ENCODE peak calls at places on chromosomes 12 and 14, in nine cellular contexts. F is lung, S is lower leg skin, R is psoas muscle, N is GM12865, H is pancreas, W is left ventricle myocardium inferior, B is brain microvascular endothelial cell, P is bronchial epithelial cell. C is an unnamed sample.

GRCh38 chr12:1529862-1530591 is 64.4 kb downstream of the FBXL14 start:
- DNase-seq in H (no peak), W (peak), F (no peak), N (peak), B (no peak), S (peak), R (peak), P (no peak), C (peak)

GRCh38 chr14:47392351-47392750 is 283.1 kb downstream of the MDGA2 start:
- DNase-seq in W (no peak), H (no peak), B (peak), N (no peak), F (no peak), P (no peak), R (no peak), S (no peak), C (no peak)

GRCh38 chr14:74501135-74501614 is 7.6 kb downstream of the ISCA2 start:
- DNase-seq in B (peak), N (no peak), R (peak), W (peak), H (peak), P (peak), S (peak), F (peak), C (no peak)

GRCh38 chr14:34302654-34303053 is 159.4 kb downstream of the SPTSSA start:
- DNase-seq in H (peak), F (no peak), R (no peak), S (no peak), P (no peak), N (no peak), B (no peak), W (no peak), C (no peak)

GRCh38 chr12:122740351-122740750 is 9.7 kb upstream of the HCAR1 start:
- DNase-seq in B (no peak), H (no peak), F (no peak), S (peak), R (no peak), W (no peak), P (no peak), N (no peak), C (no peak)

GRCh38 chr14:69043007-69043444 is 63.9 kb upstream of the ACTN1 start:
- DNase-seq in W (peak), N (no peak), S (peak), F (peak), P (no peak), R (peak), H (peak), B (no peak), C (no peak)

GRCh38 chr14:68135566-68135965 is 316.0 kb downstream of the RAD51B start:
- DNase-seq in R (no peak), P (peak), N (no peak), W (no peak), B (no peak), S (no peak), H (no peak), F (no peak), C (no peak)

GRCh38 chr14:73747386-73748211 is 33.4 kb upstream of the PNMA1 start:
- DNase-seq in W (no peak), B (no peak), S (no peak), P (no peak), F (no peak), R (no peak), H (no peak), N (peak), C (no peak)

GRCh38 chr14:54562334-54562733 is 4.6 kb upstream of the SAMD4A start:
- DNase-seq in W (no peak), S (no peak), F (no peak), R (no peak), H (no peak), N (no peak), P (no peak), B (peak), C (no peak)

GRCh38 chr14:73599494-73599893 is 7.8 kb downstream of the ACOT4 start:
- DNase-seq in F (no peak), P (no peak), H (no peak), S (no peak), W (no peak), R (no peak), N (no peak), B (no peak), C (no peak)

GRCh38 chr14:92328664-92329255 is 5.8 kb downstream of the SLC24A4 start:
- DNase-seq in P (no peak), B (no peak), F (no peak), W (no peak), N (no peak), H (no peak), R (no peak), S (no peak), C (no peak)

GRCh38 chr12:57094194-57095160 is 5.6 kb downstream of the NAB2 start:
- DNase-seq in B (no peak), H (no peak), F (no peak), N (no peak), P (no peak), S (peak), R (no peak), W (no peak), C (peak)

GRCh38 chr12:26122681-26123481 is 2.0 kb downstream of the BHLHE41 start:
- DNase-seq in F (peak), H (peak), N (peak), B (peak), P (peak), S (peak), R (peak), W (peak), C (peak)

GRCh38 chr14:60095781-60096450 is 4.2 kb downstream of the PCNX4 start:
- DNase-seq in P (peak), N (no peak), R (no peak), H (no peak), F (no peak), S (no peak), B (peak), W (no peak), C (no peak)

GRCh38 chr14:66746316-66747006 is 238.5 kb downstream of the GPHN start:
- DNase-seq in S (no peak), R (no peak), W (no peak), F (no peak), N (peak), P (peak), H (no peak), B (peak), C (no peak)

GRCh38 chr12:116043673-116044072 is 233.8 kb downstream of the MED13L start:
- DNase-seq in R (no peak), W (no peak), H (no peak), B (no peak), S (no peak), P (no peak), N (no peak), F (no peak), C (no peak)

GRCh38 chr14:92719890-92720323 is 28.5 kb downstream of the LGMN start:
- DNase-seq in R (no peak), H (no peak), P (no peak), W (no peak), N (no peak), B (peak), S (no peak), F (no peak), C (no peak)

GRCh38 chr14:23910876-23911210 is 42.7 kb upstream of the DHRS4 start:
- DNase-seq in R (no peak), F (peak), W (no peak), S (no peak), H (no peak), B (no peak), N (no peak), P (no peak), C (no peak)

GRCh38 chr14:104694991-104695659 is 5.7 kb downstream of the INF2 start:
- DNase-seq in H (no peak), F (no peak), N (no peak), R (no peak), P (no peak), S (no peak), B (no peak), W (peak), C (no peak)

GRCh38 chr14:44785096-44785495 is 176.7 kb downstream of the KLHL28 start:
- DNase-seq in H (no peak), S (no peak), W (no peak), R (no peak), P (no peak), B (no peak), N (no peak), F (no peak), C (no peak)

GRCh38 chr12:18690653-18691052 is 47.2 kb downstream of the PLCZ1 start:
- DNase-seq in W (no peak), P (peak), H (no peak), R (no peak), B (peak), N (no peak), S (no peak), F (no peak), C (no peak)

GRCh38 chr14:22456986-22457594 is 131.9 kb downstream of the DAD1 start:
- DNase-seq in S (no peak), N (no peak), P (no peak), H (no peak), B (no peak), F (no peak), R (no peak), W (no peak), C (no peak)

GRCh38 chr12:112111931-112112330 is 3.3 kb upstream of the NAA25 start:
- DNase-seq in P (no peak), N (no peak), W (no peak), R (no peak), H (no peak), B (no peak), F (peak), S (peak), C (no peak)

GRCh38 chr12:3753549-3754284 is 808 bp upstream of the CRACR2A start:
- DNase-seq in B (no peak), R (no peak), H (no peak), W (peak), F (no peak), S (no peak), P (no peak), N (peak), C (peak)

GRCh38 chr14:22472935-22473854 is 115.8 kb downstream of the DAD1 start:
- DNase-seq in B (peak), F (peak), R (no peak), S (no peak), N (peak), P (peak), H (no peak), W (no peak), C (peak)

GRCh38 chr12:82896979-82897378 is 210.3 kb downstream of the TMTC2 start:
- DNase-seq in F (no peak), P (peak), S (no peak), B (peak), W (no peak), N (no peak), H (peak), R (no peak), C (no peak)

GRCh38 chr14:58749066-58749669 is 111.4 kb downstream of the DACT1 start:
- DNase-seq in S (no peak), H (no peak), B (peak), F (no peak), N (peak), P (peak), W (no peak), R (no peak), C (peak)

GRCh38 chr12:52225752-52226151 is 7.3 kb upstream of the KRT7 start:
- DNase-seq in S (peak), F (no peak), P (no peak), H (no peak), R (no peak), B (no peak), N (no peak), W (no peak), C (no peak)

GRCh38 chr12:530308-530707 is 70.6 kb downstream of the B4GALNT3 start:
- DNase-seq in F (no peak), P (peak), H (no peak), B (no peak), S (no peak), N (no peak), W (no peak), R (no peak), C (no peak)

GRCh38 chr12:103462675-103463074 is 33.1 kb downstream of the C12orf42 start:
- DNase-seq in F (no peak), B (no peak), S (no peak), H (no peak), R (no peak), N (peak), P (no peak), W (no peak), C (peak)

GRCh38 chr12:107126688-107127481 is 33.5 kb upstream of the CRY1 start:
- DNase-seq in B (peak), F (no peak), R (no peak), N (no peak), W (no peak), S (no peak), P (peak), H (no peak), C (no peak)

GRCh38 chr14:33118653-33119052 is 180.0 kb downstream of the NPAS3 start:
- DNase-seq in F (no peak), N (no peak), P (no peak), W (no peak), H (no peak), R (no peak), B (no peak), S (no peak), C (no peak)

GRCh38 chr14:31933716-31934115 is 143.4 kb upstream of the ARHGAP5 start:
- DNase-seq in N (no peak), F (no peak), R (no peak), P (peak), B (no peak), W (no peak), S (no peak), H (no peak), C (no peak)

GRCh38 chr12:104622942-104623341 is 166.2 kb downstream of the CHST11 start:
- DNase-seq in R (no peak), F (no peak), S (no peak), N (no peak), B (no peak), H (no peak), W (no peak), P (no peak), C (no peak)

GRCh38 chr12:104619305-104619704 is 162.6 kb downstream of the CHST11 start:
- DNase-seq in N (no peak), P (no peak), R (no peak), F (no peak), W (no peak), B (no peak), H (no peak), S (no peak), C (no peak)

GRCh38 chr12:104620761-104621531 is 164.2 kb downstream of the CHST11 start:
- DNase-seq in R (no peak), P (no peak), B (peak), W (no peak), N (no peak), H (no peak), F (no peak), S (no peak), C (no peak)

GRCh38 chr12:104615048-104615561 is 158.4 kb downstream of the CHST11 start:
- DNase-seq in F (no peak), W (peak), N (no peak), P (no peak), R (peak), S (peak), H (no peak), B (no peak), C (no peak)

GRCh38 chr12:104618691-104619090 is 161.9 kb downstream of the CHST11 start:
- DNase-seq in N (no peak), F (no peak), B (no peak), R (no peak), W (no peak), S (no peak), P (no peak), H (no peak), C (no peak)
- TF ChIP-seq CTCF in N (no peak), F (no peak), B (no peak), R (no peak), W (no peak), S (no peak), P (no peak), H (no peak), C (no peak)

DNA sequence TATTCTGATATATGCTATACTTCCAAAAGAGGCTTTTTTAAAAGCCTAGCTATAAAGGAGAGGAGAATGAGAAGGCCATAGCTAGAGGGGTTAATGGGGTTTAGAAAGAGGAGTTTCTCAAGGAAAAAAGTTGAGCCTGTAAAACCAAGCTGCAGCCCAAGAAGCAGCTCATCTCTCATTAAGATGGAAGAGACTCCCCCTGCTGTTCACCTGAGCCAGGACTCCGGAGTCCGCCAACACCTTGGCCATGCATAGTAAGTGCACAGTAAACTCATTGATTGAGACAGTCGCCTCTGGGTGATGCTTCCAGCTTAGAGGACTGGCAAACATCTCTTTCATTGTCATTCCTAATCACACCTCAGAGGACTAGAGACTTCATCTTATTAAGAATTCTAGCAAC is 46.2 kb downstream of the ANO2 start:
- DNase-seq in N (no peak), F (no peak), B (no peak), S (no peak), P (no peak), H (no peak), W (no peak), R (no peak), C (no peak)
- TF ChIP-seq CTCF in N (no peak), F (no peak), B (peak), S (no peak), P (no peak), H (no peak), W (no peak), R (no peak), C (no peak)

DNA sequence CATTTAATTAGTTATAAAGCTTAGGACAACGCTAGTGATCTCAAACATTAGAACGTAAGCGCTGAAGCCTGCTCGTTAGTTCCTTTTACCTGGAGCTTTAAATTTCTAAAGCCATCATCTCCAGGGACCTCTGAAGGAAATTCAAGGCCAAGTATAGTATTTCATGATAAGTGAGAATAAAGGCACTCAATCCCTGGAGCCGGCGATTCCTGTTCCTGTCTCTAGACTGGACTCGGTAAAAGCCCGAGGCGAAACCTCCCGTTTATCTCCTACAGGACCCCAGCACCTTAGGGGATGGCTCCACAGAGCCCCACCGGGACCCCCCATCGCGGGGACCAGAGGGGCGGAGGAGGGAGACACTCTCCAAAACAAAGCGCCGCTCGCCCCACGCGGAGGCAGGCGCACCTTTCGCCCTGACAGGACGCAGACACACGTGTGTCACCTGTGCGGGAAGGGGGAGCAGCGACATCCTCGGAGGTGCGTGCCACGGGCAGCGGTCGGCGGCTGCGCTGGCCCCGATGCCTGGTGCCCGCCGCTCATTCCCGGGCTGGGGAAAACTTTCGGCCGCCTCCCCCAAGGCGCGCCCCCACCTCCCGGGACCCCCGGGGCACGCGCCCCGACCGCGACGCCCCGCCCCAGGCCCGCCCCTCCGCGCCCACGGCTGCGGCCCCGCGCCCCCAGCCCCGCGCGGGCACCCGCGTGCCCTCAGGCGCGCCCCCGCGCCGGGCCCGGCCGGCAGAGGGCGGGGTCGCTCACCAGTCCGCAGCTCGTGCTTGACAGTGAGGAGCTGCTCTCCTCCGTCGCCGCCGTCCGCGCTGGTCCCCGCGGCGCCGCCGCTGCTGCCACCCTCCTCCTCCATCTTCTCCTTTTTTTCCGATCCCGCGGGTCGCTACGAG is 617 bp downstream of the RPS6KA5 start:
- DNase-seq in F (peak), W (no peak), P (peak), S (peak), H (peak), N (peak), B (peak), R (peak), C (peak)
- TF ChIP-seq CTCF in F (no peak), W (no peak), P (peak), S (no peak), H (no peak), N (peak), B (no peak), R (peak), C (peak)

DNA sequence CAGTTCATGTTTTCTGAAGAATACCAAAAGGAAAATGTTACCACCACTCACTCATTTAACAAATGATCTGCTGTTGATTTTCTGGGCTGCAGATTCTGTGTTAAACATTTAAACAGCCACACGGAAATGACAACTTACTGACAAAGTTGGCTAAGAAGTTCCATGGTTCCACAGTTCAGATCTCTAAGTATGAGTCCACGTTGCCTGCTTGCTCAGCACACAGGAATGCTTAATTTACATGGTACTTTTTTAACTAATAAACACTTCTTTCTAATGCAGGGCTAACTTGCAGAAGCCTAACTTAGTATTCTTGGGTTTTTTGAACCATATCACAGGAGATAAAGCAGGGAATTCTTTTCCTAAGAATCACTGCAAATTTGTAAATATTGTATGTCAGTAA is 34.7 kb downstream of the PTGER2 start:
- DNase-seq in S (no peak), F (no peak), B (peak), P (peak), R (no peak), N (no peak), H (no peak), W (no peak), C (no peak)
- TF ChIP-seq CTCF in S (no peak), F (no peak), B (no peak), P (no peak), R (no peak), N (no peak), H (no peak), W (no peak), C (no peak)

C was measured in GM13976.